ENCODE peak calls at places on chromosome X, in six cellular contexts. C is GM20000, J is progenitor cell of endocrine pancreas, P is pancreas, D is fibroblast of pulmonary artery, N is right lobe of liver. I is an unnamed sample.
A peak's percentile ranks its signal among the peaks of the same experiment; 100 is the strongest.

GRCh38 chrX:34886011-34886410 is 56.6 kb upstream of the FAM47B start:
- DNase-seq in C (no peak), J (no peak), P (no peak), D (peak; percentile 26), N (no peak), I (no peak)

GRCh38 chrX:150643271-150643670 is 49.9 kb upstream of the MTMR1 start:
- DNase-seq in C (no peak), J (no peak), P (no peak), D (peak; percentile 17), N (no peak), I (no peak)

GRCh38 chrX:132671229-132671641 is 182.4 kb upstream of the MBNL3 start:
- DNase-seq in C (no peak), J (no peak), P (no peak), D (no peak), N (no peak), I (no peak)

GRCh38 chrX:22389544-22390243 is 117.0 kb downstream of the CBLL2 start:
- DNase-seq in C (no peak), J (no peak), P (no peak), D (peak; percentile 56), N (no peak), I (no peak)

GRCh38 chrX:24325231-24325630 is 11.4 kb upstream of the SUPT20HL2 start:
- DNase-seq in C (no peak), J (no peak), P (no peak), D (no peak), N (no peak), I (no peak)

GRCh38 chrX:150693782-150694574 is 782 bp downstream of the MTMR1 start:
- DNase-seq in C (peak; percentile 90), J (peak; percentile 32), P (peak; percentile 90), D (peak; percentile 52), N (peak; percentile 51), I (peak; percentile 87)

GRCh38 chrX:56618250-56618649 is 54.8 kb downstream of the UBQLN2 start:
- DNase-seq in C (no peak), J (no peak), P (no peak), D (peak; percentile 0), N (no peak), I (no peak)

GRCh38 chrX:9786839-9787635 is 808 bp downstream of the SHROOM2 start:
- DNase-seq in C (no peak), J (no peak), P (peak; percentile 64), D (no peak), N (peak; percentile 49), I (no peak)

GRCh38 chrX:132983496-132983895 is 25.1 kb upstream of the HS6ST2 start:
- DNase-seq in C (no peak), J (no peak), P (no peak), D (no peak), N (no peak), I (no peak)

GRCh38 chrX:52574416-52575275 is 57.8 kb upstream of the XAGE1B start:
- DNase-seq in C (peak; percentile 26), J (no peak), P (no peak), D (peak; percentile 68), N (no peak), I (peak; percentile 38)

GRCh38 chrX:106035064-106035463 is 3.5 kb downstream of the SERPINA7 start:
- DNase-seq in C (no peak), J (no peak), P (no peak), D (peak; percentile 9), N (no peak), I (no peak)

GRCh38 chrX:27981349-27981748 is at the start of gene DCAF8L1:
- DNase-seq in C (no peak), J (no peak), P (no peak), D (no peak), N (no peak), I (no peak)

GRCh38 chrX:140050906-140051305 is 85.6 kb upstream of the CXorf66 start:
- DNase-seq in C (no peak), J (no peak), P (no peak), D (peak; percentile 10), N (no peak), I (no peak)
- TF ChIP-seq CTCF in C (no peak), J (peak; percentile 64), P (peak; percentile 10), D (peak; percentile 29), N (peak; percentile 45), I (peak; percentile 20)

DNA sequence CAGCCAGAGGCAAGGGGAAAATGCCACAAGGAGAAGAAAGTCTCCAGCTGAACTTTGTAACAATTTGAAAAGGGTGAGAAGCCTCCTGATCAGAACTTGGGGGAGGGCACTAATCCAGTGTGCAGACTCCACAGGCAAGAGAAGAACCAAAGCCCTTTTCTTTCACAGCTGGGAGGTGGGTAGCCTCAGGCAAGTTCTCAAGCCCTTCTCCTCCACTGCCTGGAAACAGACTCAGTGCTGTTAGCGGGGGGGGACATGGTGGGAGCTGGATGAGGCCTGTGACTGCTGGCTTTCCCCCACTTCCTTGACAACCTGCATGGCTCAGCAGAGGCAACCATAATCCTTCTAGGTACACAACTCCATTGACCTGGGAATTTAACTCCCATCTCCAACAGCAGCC is 92.5 kb downstream of the LHFPL1 start:
- DNase-seq in C (no peak), J (no peak), P (no peak), D (no peak), N (no peak), I (no peak)
- TF ChIP-seq CTCF in C (no peak), J (no peak), P (no peak), D (no peak), N (no peak), I (no peak)

DNA sequence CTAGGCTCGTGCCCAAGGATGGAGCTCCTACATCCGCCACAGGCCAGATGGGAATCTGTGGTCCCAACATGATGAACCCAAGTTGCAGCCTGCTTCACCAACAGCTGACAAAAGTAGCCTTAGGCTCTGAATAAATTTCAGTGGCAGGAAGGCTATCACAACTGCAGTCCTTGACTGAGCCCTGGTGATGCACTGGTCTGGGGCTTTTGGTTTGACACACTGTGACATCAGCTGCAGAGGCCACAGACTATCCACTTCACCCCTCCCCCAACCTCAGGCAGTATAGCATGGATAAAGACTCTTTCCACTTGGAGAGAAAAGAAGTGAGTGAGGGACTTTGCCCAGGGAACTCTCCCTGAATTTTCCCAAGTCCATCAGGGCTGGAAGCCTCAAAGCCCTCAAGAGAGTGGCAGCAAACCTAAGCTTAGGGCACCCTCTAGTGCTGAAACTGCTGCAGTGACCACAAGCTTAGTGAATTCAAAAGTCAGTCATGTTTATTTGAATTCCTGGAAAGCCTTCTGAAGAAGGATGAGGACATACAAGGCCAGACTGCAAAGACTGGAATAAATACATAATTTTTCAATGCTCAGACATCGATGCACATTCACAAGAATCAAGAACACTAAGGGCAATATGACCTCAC is 135.0 kb upstream of the TENT5D start:
- DNase-seq in C (peak; percentile 1), J (no peak), P (no peak), D (peak; percentile 28), N (no peak), I (peak; percentile 2)
- TF ChIP-seq CTCF in C (peak; percentile 27), J (peak; percentile 69), P (peak; percentile 29), D (peak; percentile 31), N (peak; percentile 45), I (peak; percentile 46)

GRCh38 chrX:40524423-40524822 is 56.3 kb upstream of the ATP6AP2 start:
- DNase-seq in C (no peak), J (no peak), P (no peak), D (no peak), N (no peak), I (no peak)
- TF ChIP-seq CTCF in C (no peak), J (no peak), P (no peak), D (peak; percentile 1), N (no peak), I (no peak)

DNA sequence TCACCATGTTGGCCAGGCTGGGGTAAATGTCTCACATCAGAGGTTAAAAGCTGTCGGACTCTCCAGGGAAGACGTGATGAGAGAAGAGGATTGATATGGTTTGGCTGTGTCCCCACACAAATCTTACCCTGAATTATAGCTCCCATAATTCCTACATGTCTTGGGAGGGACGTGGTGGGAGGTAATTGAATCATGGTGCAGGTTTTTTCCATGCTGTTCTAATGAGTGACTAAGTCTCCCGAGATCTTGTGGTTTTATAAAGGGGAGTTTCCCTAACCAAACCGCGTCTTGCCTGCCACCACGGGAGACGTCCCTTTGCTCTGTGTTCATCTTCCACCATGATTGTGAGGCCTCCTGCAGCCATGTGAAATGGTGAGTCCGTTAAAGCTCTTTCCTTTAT is 64.4 kb downstream of the ASMT start:
- DNase-seq in C (no peak), J (no peak), P (no peak), D (no peak), N (no peak), I (no peak)
- TF ChIP-seq CTCF in C (no peak), J (no peak), P (no peak), D (no peak), N (no peak), I (no peak)

DNA sequence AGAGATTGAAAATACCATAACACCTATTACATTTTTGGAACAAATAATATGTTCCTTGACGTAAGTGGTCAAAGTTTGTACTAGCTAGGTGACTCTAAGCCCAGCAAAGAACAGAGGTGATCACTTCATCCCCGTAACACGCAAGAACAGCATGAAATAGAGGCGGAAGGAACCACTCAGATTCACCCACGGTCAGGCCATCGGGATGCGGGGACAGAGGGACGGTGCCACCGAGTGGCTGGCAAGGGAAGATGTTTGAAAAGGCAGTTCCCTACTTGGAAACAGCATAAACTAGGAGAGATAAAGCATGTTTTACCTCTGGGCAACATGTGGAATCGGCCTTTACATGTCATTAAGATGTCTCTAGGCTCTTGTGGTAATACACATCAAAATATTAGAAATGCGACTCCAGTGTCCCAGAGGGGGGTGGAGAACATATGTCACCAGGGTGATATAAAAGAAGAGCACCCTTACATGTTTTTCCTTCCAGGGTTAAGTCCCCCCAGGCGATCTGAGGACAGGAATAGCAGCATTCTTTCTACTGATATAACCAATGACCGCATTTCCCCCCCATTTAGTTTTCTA is 84.0 kb downstream of the PHKA2 start:
- DNase-seq in C (peak; percentile 33), J (no peak), P (no peak), D (peak; percentile 24), N (no peak), I (peak; percentile 34)
- TF ChIP-seq CTCF in C (no peak), J (peak; percentile 44), P (no peak), D (peak; percentile 23), N (no peak), I (peak; percentile 43)